ENCODE peak calls at places on chromosomes 7 and 10, in six cellular contexts. H, B, Z, L, O and N are unnamed samples.

GRCh38 chr10:86401588-86402282 is 35.1 kb upstream of the GRID1 start:
- DNase-seq in H (no peak), O (peak; percentile 31), Z (peak; percentile 51), L (no peak), B (peak; percentile 59), N (no peak)

GRCh38 chr10:74855027-74855426 is 28.6 kb downstream of the KAT6B start:
- DNase-seq in Z (peak; percentile 66), H (no peak), B (no peak), L (no peak), O (no peak), N (no peak)

GRCh38 chr10:91976324-91977051 is 52.9 kb downstream of the BTAF1 start:
- DNase-seq in O (no peak), H (no peak), L (no peak), B (no peak), Z (no peak), N (no peak)

GRCh38 chr7:73595358-73595757 is 17.0 kb upstream of the TBL2 start:
- DNase-seq in Z (no peak), B (no peak), O (no peak), H (no peak), L (no peak), N (no peak)

GRCh38 chr7:30752979-30753378 is 1.0 kb downstream of the INMT start:
- DNase-seq in B (no peak), H (peak; percentile 85), Z (no peak), O (no peak), L (no peak), N (peak; percentile 76)

GRCh38 chr10:60718891-60719290 is 59.4 kb upstream of the CDK1 start:
- DNase-seq in H (no peak), B (no peak), O (no peak), Z (no peak), L (no peak), N (no peak)

GRCh38 chr10:30227481-30227880 is 121.6 kb downstream of the MTPAP start:
- DNase-seq in Z (no peak), O (no peak), B (no peak), H (no peak), L (no peak), N (no peak)

GRCh38 chr10:105586451-105587098 is 945.5 kb downstream of the SORCS3 start:
- DNase-seq in B (peak; percentile 5), O (no peak), Z (no peak), H (no peak), L (no peak), N (no peak)

DNA sequence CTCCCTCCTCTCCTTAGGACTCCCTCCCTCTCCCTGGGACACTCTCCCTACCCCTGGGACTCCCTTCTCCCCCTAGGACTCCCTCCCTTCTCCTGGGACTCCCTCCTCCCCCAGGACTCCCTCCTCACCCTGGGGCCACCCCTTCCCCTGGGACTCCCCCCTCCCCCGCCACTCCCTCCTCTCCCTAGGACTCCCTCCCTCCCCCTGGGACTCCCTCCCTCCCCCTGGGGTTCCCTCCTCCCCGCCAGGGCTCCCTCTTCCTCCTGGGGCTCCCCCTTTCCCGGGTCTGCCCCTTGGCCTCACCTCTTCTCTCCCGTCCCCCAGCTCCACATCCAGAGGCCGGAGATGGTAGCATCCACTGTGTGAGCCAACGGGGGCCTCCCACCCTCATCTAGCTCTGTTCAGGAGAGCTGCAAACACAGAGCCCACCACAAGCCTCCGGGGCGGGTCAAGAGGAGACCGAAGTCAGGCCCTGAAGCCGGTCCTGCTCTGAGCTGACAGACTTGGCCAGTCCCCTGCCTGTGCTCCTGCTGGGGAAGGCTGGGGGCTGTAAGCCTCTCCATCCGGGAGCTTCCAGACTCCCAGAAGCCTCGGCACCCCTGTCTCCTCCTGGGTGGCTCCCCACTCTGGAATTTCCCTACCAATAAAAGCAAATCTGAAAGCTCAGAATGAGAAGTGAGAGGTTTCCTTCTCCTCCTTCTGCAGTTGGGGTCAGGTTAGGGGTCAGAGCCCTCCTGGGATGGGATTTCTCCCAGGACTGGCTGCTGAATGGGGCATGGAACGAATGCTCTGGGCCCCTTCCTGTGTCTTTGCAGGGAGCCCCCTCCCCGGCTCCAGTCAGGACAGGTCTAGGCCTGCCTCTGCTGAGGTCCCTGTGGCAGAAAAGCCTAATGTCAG is 1.4 kb upstream of the MUC17 start:
- DNase-seq in O (peak; percentile 18), H (no peak), B (peak; percentile 80), Z (no peak), L (no peak), N (no peak)
- H3K27ac ChIP-seq in O (peak overlapping the region; percentile 84), H (no peak overlapping the region), B (peak overlapping the region; percentile 59), Z (no peak overlapping the region), L (no peak overlapping the region), N (no peak overlapping the region)

GRCh38 chr7:16395121-16395520 is 26.2 kb downstream of the CRPPA start:
- DNase-seq in B (no peak), Z (no peak), O (no peak), L (no peak), H (no peak), N (no peak)

GRCh38 chr7:16398211-16399017 is 22.9 kb downstream of the CRPPA start:
- DNase-seq in H (no peak), O (peak; percentile 15), Z (no peak), B (no peak), L (no peak), N (no peak)

GRCh38 chr7:16399265-16399801 is 22.0 kb downstream of the CRPPA start:
- DNase-seq in Z (no peak), O (peak; percentile 18), H (no peak), L (no peak), B (no peak), N (no peak)

GRCh38 chr7:16397497-16398210 is 23.7 kb downstream of the CRPPA start:
- DNase-seq in H (no peak), B (no peak), L (no peak), Z (no peak), O (peak; percentile 10), N (no peak)

DNA sequence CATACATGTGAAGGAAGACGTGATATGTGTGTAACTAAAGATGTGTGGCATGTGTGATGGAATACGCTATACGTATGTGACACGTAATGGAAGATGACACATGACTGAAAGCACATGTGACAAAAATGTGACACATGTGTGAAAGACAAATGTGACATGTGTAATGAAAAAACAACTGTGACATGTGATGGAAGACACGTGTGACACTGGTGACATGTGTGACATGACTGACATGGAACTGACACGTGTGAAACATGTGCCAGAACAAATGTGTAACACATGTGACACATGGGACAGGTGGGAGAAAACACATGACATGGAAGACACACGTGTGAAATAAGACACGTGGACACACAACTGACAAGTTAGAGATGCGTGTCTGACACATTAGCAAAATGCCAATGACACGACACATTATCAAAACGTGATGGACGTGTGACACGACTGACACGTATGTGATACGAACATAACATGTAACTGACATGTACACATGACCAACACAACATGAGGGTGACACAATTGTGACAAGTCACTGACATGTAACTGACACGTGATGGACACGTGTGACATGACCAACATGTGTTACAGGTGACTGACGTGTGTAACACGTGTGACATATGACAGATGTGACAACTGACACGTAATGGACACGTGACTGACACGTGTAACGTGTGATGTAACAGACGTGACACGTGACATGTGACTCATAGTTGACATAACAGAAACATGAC is 24.4 kb downstream of the CRPPA start:
- DNase-seq in Z (no peak), O (no peak), H (no peak), B (no peak), L (no peak), N (no peak)
- TF ChIP-seq CTCF in Z (no peak), O (no peak), H (no peak), B (no peak), L (no peak), N (no peak)

GRCh38 chr7:106415433-106415832 is 130.7 kb upstream of the NAMPT start:
- DNase-seq in O (no peak), Z (no peak), B (no peak), H (no peak), L (no peak), N (no peak)
- H3K27ac ChIP-seq in O (no peak overlapping the region), Z (no peak overlapping the region), B (no peak overlapping the region), H (no peak overlapping the region), L (no peak overlapping the region), N (no peak overlapping the region)

DNA sequence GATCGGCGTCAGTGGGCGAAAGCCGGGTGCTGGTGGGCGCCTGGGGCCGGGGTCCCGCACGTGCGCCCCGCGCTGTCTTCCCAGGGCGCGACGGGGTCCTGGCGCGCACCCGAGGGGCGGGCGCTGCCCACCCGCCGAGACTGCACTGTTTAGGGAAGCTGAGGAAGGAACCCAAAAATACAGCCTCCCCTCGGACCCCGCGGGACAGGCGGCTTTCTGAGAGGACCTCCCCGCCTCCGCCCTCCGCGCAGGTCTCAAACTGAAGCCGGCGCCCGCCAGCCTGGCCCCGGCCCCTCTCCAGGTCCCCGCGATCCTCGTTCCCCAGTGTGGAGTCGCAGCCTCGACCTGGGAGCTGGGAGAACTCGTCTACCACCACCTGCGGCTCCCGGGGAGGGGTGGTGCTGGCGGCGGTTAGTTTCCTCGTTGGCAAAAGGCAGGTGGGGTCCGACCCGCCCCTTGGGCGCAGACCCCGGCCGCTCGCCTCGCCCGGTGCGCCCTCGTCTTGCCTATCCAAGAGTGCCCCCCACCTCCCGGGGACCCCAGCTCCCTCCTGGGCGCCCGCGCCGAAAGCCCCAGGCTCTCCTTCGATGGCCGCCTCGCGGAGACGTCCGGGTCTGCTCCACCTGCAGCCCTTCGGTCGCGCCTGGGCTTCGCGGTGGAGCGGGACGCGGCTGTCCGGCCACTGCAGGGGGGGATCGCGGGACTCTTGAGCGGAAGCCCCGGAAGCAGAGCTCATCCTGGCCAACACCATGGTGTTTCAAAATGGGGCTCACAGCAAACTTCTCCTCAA is 1.1 kb downstream of the EGFR start:
- DNase-seq in B (peak; percentile 55), O (no peak), L (no peak), H (peak; percentile 77), Z (no peak), N (no peak)
- TF ChIP-seq CTCF in B (no peak), O (no peak), L (no peak), H (no peak), Z (no peak), N (peak; percentile 10)

DNA sequence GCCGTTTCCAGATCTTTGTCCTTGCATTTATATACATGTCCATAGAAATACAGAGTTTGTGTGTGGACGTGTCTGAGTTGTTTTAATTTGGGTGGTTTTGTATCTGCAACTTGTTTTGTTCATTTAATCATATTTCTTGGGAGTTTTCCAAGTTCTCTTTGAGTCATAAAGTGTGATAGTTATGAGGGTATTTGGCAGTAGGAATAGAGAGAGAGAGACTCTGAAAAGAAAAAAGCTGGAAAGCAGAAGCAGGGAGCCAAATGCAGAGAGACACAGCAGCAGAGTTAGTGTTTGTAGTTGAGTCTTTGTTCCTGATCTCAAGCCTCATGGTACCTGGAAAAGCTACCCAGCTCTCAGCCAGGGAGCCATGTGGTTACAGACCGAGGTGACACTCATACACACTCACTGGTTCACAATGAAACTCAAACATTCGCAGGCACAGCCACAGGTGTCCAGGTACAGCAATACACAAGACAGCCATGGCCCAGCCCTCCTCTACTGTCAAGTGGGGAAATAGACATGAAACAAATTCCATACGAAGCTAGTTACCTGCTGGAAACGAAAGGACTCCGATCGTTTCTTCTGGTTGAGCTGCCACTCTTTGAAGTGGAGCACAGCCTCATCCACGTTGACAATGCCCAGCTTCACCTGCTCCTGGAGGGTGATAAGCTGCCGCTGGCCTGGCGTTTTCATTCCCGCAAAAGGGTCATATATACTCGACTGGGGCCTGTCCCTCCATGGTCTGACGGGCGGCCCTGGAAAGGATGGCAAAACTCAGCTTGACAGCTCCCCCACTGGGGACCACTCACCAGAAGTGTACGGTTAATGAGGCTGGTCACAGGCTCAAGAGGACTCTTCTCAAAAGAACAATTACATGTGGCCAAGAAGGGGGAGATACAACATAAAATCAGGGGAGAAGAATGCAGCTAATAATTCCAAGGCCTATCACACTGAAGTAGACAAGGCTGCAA is 33.3 kb upstream of the TM9SF3 start:
- DNase-seq in L (no peak), Z (no peak), O (no peak), H (no peak), B (no peak), N (no peak)
- H3K27ac ChIP-seq in L (no peak overlapping the region), Z (no peak overlapping the region), O (no peak overlapping the region), H (no peak overlapping the region), B (no peak overlapping the region), N (peak overlapping the region; percentile 79)